ENCODE peak calls at places on chromosome 5, in six cellular contexts. One of them, this sample, is unnamed. For H3K4me1, the result is how much of the 10 kb centered on the place peaks cover.

GRCh38 chr5:19853616-19854240 is 134.3 kb downstream of the CDH18 start:
- DNase-seq in hepatocyte: no peak
- DNase-seq in stomach: no peak
- DNase-seq in left ventricle myocardium inferior: no peak
- DNase-seq in suprapubic skin: no peak
- DNase-seq in cardiac muscle cell: no peak
- DNase-seq in this sample: no peak

GRCh38 chr5:132498152-132498551 is 7.6 kb upstream of the IRF1 start:
- DNase-seq in stomach: peak
- DNase-seq in hepatocyte: peak
- DNase-seq in cardiac muscle cell: no peak
- DNase-seq in left ventricle myocardium inferior: peak
- DNase-seq in suprapubic skin: peak
- DNase-seq in this sample: no peak

GRCh38 chr5:8461543-8461942 is 592.6 kb downstream of the MTRR start:
- DNase-seq in left ventricle myocardium inferior: no peak
- DNase-seq in stomach: peak
- DNase-seq in suprapubic skin: no peak
- DNase-seq in hepatocyte: no peak
- DNase-seq in cardiac muscle cell: no peak
- DNase-seq in this sample: no peak

GRCh38 chr5:377326-377981 is 55.9 kb downstream of the AHRR start:
- DNase-seq in cardiac muscle cell: no peak
- DNase-seq in stomach: no peak
- DNase-seq in left ventricle myocardium inferior: no peak
- DNase-seq in hepatocyte: no peak
- DNase-seq in suprapubic skin: peak
- DNase-seq in this sample: no peak

GRCh38 chr5:6832994-6833393 is 119.8 kb downstream of the TENT4A start:
- DNase-seq in stomach: no peak
- DNase-seq in left ventricle myocardium inferior: no peak
- DNase-seq in hepatocyte: no peak
- DNase-seq in cardiac muscle cell: no peak
- DNase-seq in suprapubic skin: no peak
- DNase-seq in this sample: no peak

GRCh38 chr5:124453221-124454032 is 293.0 kb downstream of the ZNF608 start:
- DNase-seq in left ventricle myocardium inferior: no peak
- DNase-seq in suprapubic skin: no peak
- DNase-seq in hepatocyte: no peak
- DNase-seq in cardiac muscle cell: no peak
- DNase-seq in stomach: no peak
- DNase-seq in this sample: no peak

GRCh38 chr5:104498281-104498680 is 935.7 kb upstream of the NUDT12 start:
- DNase-seq in hepatocyte: peak
- DNase-seq in cardiac muscle cell: no peak
- DNase-seq in stomach: no peak
- DNase-seq in suprapubic skin: no peak
- DNase-seq in left ventricle myocardium inferior: no peak
- DNase-seq in this sample: no peak

GRCh38 chr5:68884144-68884754 is 209.6 kb upstream of the SLC30A5 start:
- DNase-seq in stomach: no peak
- DNase-seq in left ventricle myocardium inferior: no peak
- DNase-seq in suprapubic skin: no peak
- DNase-seq in hepatocyte: no peak
- DNase-seq in cardiac muscle cell: no peak
- DNase-seq in this sample: no peak

GRCh38 chr5:10489810-10490426 is 48.2 kb downstream of the ROPN1L start:
- DNase-seq in left ventricle myocardium inferior: no peak
- DNase-seq in stomach: no peak
- DNase-seq in cardiac muscle cell: no peak
- DNase-seq in suprapubic skin: no peak
- DNase-seq in hepatocyte: no peak
- DNase-seq in this sample: no peak

GRCh38 chr5:147190236-147190815 is 44.5 kb upstream of the STK32A start:
- DNase-seq in suprapubic skin: no peak
- DNase-seq in cardiac muscle cell: no peak
- DNase-seq in hepatocyte: no peak
- DNase-seq in left ventricle myocardium inferior: no peak
- DNase-seq in stomach: no peak
- DNase-seq in this sample: no peak

GRCh38 chr5:94793113-94793815 is 174.8 kb downstream of the SLF1 start:
- DNase-seq in hepatocyte: no peak
- DNase-seq in cardiac muscle cell: no peak
- DNase-seq in suprapubic skin: no peak
- DNase-seq in stomach: no peak
- DNase-seq in left ventricle myocardium inferior: no peak
- DNase-seq in this sample: peak

GRCh38 chr5:154215931-154216330 is 25.4 kb downstream of the GALNT10 start:
- DNase-seq in cardiac muscle cell: no peak
- DNase-seq in left ventricle myocardium inferior: no peak
- DNase-seq in hepatocyte: no peak
- DNase-seq in suprapubic skin: no peak
- DNase-seq in stomach: no peak
- DNase-seq in this sample: no peak

GRCh38 chr5:127077346-127077745 is 4.0 kb upstream of the C5orf63 start:
- DNase-seq in hepatocyte: no peak
- DNase-seq in suprapubic skin: no peak
- DNase-seq in stomach: no peak
- DNase-seq in left ventricle myocardium inferior: no peak
- DNase-seq in cardiac muscle cell: no peak
- DNase-seq in this sample: no peak

GRCh38 chr5:61301820-61302563 is 30.1 kb upstream of the ZSWIM6 start:
- DNase-seq in stomach: peak
- DNase-seq in left ventricle myocardium inferior: peak
- DNase-seq in hepatocyte: peak
- DNase-seq in cardiac muscle cell: peak
- DNase-seq in suprapubic skin: peak
- DNase-seq in this sample: no peak

GRCh38 chr5:61303348-61303747 is 28.7 kb upstream of the ZSWIM6 start:
- DNase-seq in hepatocyte: no peak
- DNase-seq in cardiac muscle cell: no peak
- DNase-seq in stomach: no peak
- DNase-seq in suprapubic skin: no peak
- DNase-seq in left ventricle myocardium inferior: no peak
- DNase-seq in this sample: no peak

GRCh38 chr5:61299254-61299653 is 32.8 kb upstream of the ZSWIM6 start:
- DNase-seq in suprapubic skin: no peak
- DNase-seq in stomach: no peak
- DNase-seq in hepatocyte: no peak
- DNase-seq in left ventricle myocardium inferior: no peak
- DNase-seq in cardiac muscle cell: no peak
- DNase-seq in this sample: no peak

GRCh38 chr5:61298580-61298979 is 33.5 kb upstream of the ZSWIM6 start:
- DNase-seq in hepatocyte: peak
- DNase-seq in cardiac muscle cell: no peak
- DNase-seq in stomach: peak
- DNase-seq in suprapubic skin: no peak
- DNase-seq in left ventricle myocardium inferior: no peak
- DNase-seq in this sample: no peak

DNA sequence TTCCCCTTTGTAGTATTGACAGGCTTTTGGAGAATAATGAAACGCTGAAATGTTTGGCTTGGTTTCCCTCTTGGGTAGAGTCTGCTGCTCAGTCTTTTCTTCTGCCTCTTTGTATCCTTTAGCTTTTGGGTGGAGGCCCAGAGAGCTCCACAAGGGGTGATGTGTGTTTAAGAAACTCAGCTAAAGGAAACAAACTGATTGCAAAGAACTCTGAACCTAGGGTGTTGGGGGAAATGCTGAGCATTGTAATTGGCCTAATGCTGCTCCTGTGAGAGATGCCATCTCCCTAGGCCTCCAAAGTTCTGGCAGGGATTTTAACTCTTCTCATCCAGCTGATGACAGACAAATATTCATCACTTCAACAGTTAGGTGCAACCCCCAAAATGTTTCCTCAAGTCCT is 30.7 kb upstream of the ZSWIM6 start:
- DNase-seq in suprapubic skin: no peak
- DNase-seq in hepatocyte: no peak
- DNase-seq in stomach: no peak
- DNase-seq in left ventricle myocardium inferior: no peak
- DNase-seq in cardiac muscle cell: no peak
- DNase-seq in this sample: no peak
- H3K4me1 ChIP-seq in suprapubic skin: under half
- H3K4me1 ChIP-seq in hepatocyte: under half
- H3K4me1 ChIP-seq in stomach: half or more
- H3K4me1 ChIP-seq in left ventricle myocardium inferior: half or more
- H3K4me1 ChIP-seq in cardiac muscle cell: under half
- H3K4me1 ChIP-seq in this sample: under half

DNA sequence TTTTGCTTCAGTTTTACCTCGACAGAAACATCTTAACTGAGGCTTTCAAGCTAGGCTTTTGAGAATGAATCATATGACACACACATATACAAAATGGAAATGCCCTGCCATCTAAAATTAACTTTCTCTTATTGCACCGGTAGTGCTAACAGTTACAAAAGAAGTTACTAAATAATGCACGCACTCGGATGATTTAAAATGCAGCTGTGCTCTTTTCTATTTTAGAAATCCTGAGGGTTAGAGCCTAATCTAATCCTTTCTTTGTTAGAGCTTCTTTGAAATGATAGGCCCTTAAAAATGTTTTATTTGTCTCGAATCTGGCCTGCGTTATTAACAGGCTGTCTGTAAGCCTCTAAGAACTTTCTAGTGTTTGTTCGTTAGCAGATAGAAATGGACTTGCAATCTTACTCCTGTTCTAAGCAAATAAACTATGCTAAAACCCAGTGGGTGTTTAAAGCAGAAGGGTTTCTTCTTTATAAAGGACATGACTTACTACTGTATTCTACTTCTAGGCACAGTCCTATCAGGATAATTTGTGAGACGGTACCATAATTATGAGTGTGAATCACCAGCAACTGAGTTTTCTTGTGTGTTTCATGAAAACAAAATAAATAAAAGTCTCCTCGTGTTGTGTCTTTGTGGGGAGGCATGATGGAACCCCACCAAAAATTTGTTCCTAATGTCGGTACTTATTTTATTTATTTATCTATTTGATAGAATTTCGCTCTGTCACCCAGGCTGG is 69.2 kb upstream of the MYO10 start:
- DNase-seq in left ventricle myocardium inferior: no peak
- DNase-seq in suprapubic skin: no peak
- DNase-seq in hepatocyte: no peak
- DNase-seq in stomach: no peak
- DNase-seq in cardiac muscle cell: no peak
- DNase-seq in this sample: no peak
- H3K4me1 ChIP-seq in left ventricle myocardium inferior: under half
- H3K4me1 ChIP-seq in suprapubic skin: under half
- H3K4me1 ChIP-seq in hepatocyte: under half
- H3K4me1 ChIP-seq in stomach: under half
- H3K4me1 ChIP-seq in cardiac muscle cell: under half
- H3K4me1 ChIP-seq in this sample: under half

GRCh38 chr5:60458669-60459068 is 241.3 kb downstream of the DEPDC1B start:
- DNase-seq in cardiac muscle cell: no peak
- DNase-seq in left ventricle myocardium inferior: no peak
- DNase-seq in stomach: no peak
- DNase-seq in suprapubic skin: no peak
- DNase-seq in hepatocyte: no peak
- DNase-seq in this sample: no peak
- H3K4me1 ChIP-seq in cardiac muscle cell: under half
- H3K4me1 ChIP-seq in left ventricle myocardium inferior: under half
- H3K4me1 ChIP-seq in stomach: under half
- H3K4me1 ChIP-seq in suprapubic skin: under half
- H3K4me1 ChIP-seq in hepatocyte: under half
- H3K4me1 ChIP-seq in this sample: under half

GRCh38 chr5:143698534-143698933 is 113.4 kb upstream of the HMHB1 start:
- DNase-seq in suprapubic skin: no peak
- DNase-seq in cardiac muscle cell: no peak
- DNase-seq in hepatocyte: no peak
- DNase-seq in stomach: no peak
- DNase-seq in left ventricle myocardium inferior: no peak
- DNase-seq in this sample: no peak

GRCh38 chr5:143699121-143699520 is 112.8 kb upstream of the HMHB1 start:
- DNase-seq in hepatocyte: no peak
- DNase-seq in cardiac muscle cell: no peak
- DNase-seq in left ventricle myocardium inferior: no peak
- DNase-seq in stomach: no peak
- DNase-seq in suprapubic skin: no peak
- DNase-seq in this sample: no peak

GRCh38 chr5:143695941-143696340 is 116.0 kb upstream of the HMHB1 start:
- DNase-seq in hepatocyte: no peak
- DNase-seq in left ventricle myocardium inferior: no peak
- DNase-seq in stomach: no peak
- DNase-seq in cardiac muscle cell: no peak
- DNase-seq in suprapubic skin: no peak
- DNase-seq in this sample: no peak

GRCh38 chr5:143695244-143695885 is 116.6 kb upstream of the HMHB1 start:
- DNase-seq in hepatocyte: no peak
- DNase-seq in cardiac muscle cell: no peak
- DNase-seq in suprapubic skin: no peak
- DNase-seq in stomach: no peak
- DNase-seq in left ventricle myocardium inferior: no peak
- DNase-seq in this sample: no peak

GRCh38 chr5:143696920-143697319 is 115.0 kb upstream of the HMHB1 start:
- DNase-seq in suprapubic skin: no peak
- DNase-seq in stomach: no peak
- DNase-seq in left ventricle myocardium inferior: no peak
- DNase-seq in hepatocyte: no peak
- DNase-seq in cardiac muscle cell: no peak
- DNase-seq in this sample: no peak
- H3K4me1 ChIP-seq in suprapubic skin: under half
- H3K4me1 ChIP-seq in stomach: under half
- H3K4me1 ChIP-seq in left ventricle myocardium inferior: under half
- H3K4me1 ChIP-seq in hepatocyte: under half
- H3K4me1 ChIP-seq in cardiac muscle cell: under half
- H3K4me1 ChIP-seq in this sample: under half

GRCh38 chr5:135391123-135391868 is 7.7 kb downstream of the MACROH2A1 start:
- DNase-seq in stomach: no peak
- DNase-seq in hepatocyte: no peak
- DNase-seq in cardiac muscle cell: peak
- DNase-seq in suprapubic skin: no peak
- DNase-seq in left ventricle myocardium inferior: no peak
- DNase-seq in this sample: no peak
- H3K4me1 ChIP-seq in stomach: half or more
- H3K4me1 ChIP-seq in hepatocyte: half or more
- H3K4me1 ChIP-seq in cardiac muscle cell: half or more
- H3K4me1 ChIP-seq in suprapubic skin: half or more
- H3K4me1 ChIP-seq in left ventricle myocardium inferior: half or more
- H3K4me1 ChIP-seq in this sample: half or more

DNA sequence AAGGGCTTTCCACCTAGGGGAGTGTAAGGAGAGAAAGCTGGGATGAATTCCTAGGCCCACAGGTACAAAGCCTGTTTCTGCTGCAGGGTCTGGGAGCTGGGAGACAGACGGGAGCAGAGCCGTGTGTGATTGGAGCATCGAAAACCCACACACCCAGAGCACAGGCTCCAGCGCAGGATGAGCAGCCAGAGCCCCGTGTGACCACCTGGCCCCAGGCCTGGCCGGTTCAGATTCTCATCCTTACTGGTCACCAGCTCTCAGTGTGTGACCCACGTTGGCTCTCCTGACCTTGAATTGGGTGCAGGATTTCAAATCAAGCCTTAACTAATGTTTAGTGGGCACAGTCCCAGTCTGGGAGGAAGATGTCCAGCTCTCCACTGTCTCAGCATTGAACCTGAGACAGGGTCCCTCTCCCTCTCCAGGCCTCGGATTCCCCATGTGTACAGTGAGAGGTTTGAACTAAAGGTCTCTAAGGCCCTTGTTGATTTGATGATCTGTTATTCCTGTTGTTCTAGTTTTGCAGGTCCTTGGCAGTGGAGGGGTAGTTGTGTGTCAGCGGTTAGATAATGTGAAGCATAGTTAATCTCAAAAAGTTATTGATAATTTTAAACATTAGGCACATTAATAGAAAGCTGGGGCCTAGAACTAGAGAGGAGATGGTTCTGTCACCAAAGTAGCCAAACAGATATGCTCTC is 50.1 kb downstream of the PPARGC1B start:
- DNase-seq in suprapubic skin: no peak
- DNase-seq in stomach: no peak
- DNase-seq in left ventricle myocardium inferior: peak
- DNase-seq in hepatocyte: no peak
- DNase-seq in cardiac muscle cell: no peak
- DNase-seq in this sample: no peak
- H3K4me1 ChIP-seq in suprapubic skin: half or more
- H3K4me1 ChIP-seq in stomach: half or more
- H3K4me1 ChIP-seq in left ventricle myocardium inferior: half or more
- H3K4me1 ChIP-seq in hepatocyte: under half
- H3K4me1 ChIP-seq in cardiac muscle cell: under half
- H3K4me1 ChIP-seq in this sample: under half